ENCODE peak calls at places on chromosomes 7 and 10, in eight cellular contexts. S, O, Z, X, Y, C, T and V are unnamed samples.
A peak's percentile ranks its signal among the peaks of the same experiment; 100 is the strongest.

GRCh38 chr10:27407271-27407670 is 96.8 kb upstream of the RAB18 start:
- DNase-seq in T (no peak), O (no peak), Z (no peak), C (no peak), Y (no peak), X (no peak), S (no peak), V (no peak)

GRCh38 chr7:33039905-33040292 is 22.7 kb downstream of the NT5C3A start:
- DNase-seq in X (no peak), Y (no peak), S (no peak), O (no peak), Z (no peak), T (no peak), C (no peak), V (no peak)

GRCh38 chr7:155562106-155562505 is 15.7 kb upstream of the CNPY1 start:
- DNase-seq in O (no peak), C (no peak), X (no peak), Y (no peak), Z (no peak), T (no peak), S (no peak), V (no peak)

GRCh38 chr7:25223206-25223605 is 5.1 kb downstream of the NPVF start:
- DNase-seq in S (no peak), Y (no peak), Z (no peak), C (no peak), X (no peak), O (no peak), T (no peak), V (no peak)

GRCh38 chr10:47022311-47023131 is 111.3 kb downstream of the PTPN20 start:
- DNase-seq in S (no peak), Y (no peak), Z (no peak), X (no peak), T (no peak), C (no peak), O (no peak), V (no peak)

GRCh38 chr10:598415-599170 is 90.9 kb downstream of the DIP2C start:
- DNase-seq in X (peak; percentile 91), T (peak; percentile 69), C (peak; percentile 94), S (no peak), Z (peak; percentile 94), Y (no peak), O (no peak), V (no peak)

GRCh38 chr7:12821746-12822145 is 134.3 kb downstream of the ARL4A start:
- DNase-seq in Y (no peak), C (no peak), O (no peak), X (no peak), T (no peak), Z (no peak), S (no peak), V (no peak)

GRCh38 chr10:72756674-72757385 is 64.9 kb downstream of the MCU start:
- DNase-seq in C (no peak), X (peak; percentile 86), Y (no peak), T (no peak), O (no peak), S (no peak), Z (peak; percentile 69), V (no peak)

GRCh38 chr7:148747274-148747673 is 48.6 kb downstream of the CUL1 start:
- DNase-seq in Z (no peak), O (peak; percentile 95), C (no peak), T (no peak), X (no peak), Y (no peak), S (no peak), V (no peak)

GRCh38 chr7:476736-477360 is 42.8 kb downstream of the PDGFA start:
- DNase-seq in X (no peak), Z (no peak), O (no peak), C (no peak), T (no peak), S (no peak), Y (no peak), V (no peak)

GRCh38 chr7:41537024-41537423 is 165.9 kb downstream of the INHBA start:
- DNase-seq in T (no peak), X (no peak), O (no peak), Z (no peak), S (no peak), C (no peak), Y (no peak), V (no peak)

GRCh38 chr10:109959571-109960145 is 36.3 kb upstream of the XPNPEP1 start:
- DNase-seq in Z (no peak), S (no peak), X (no peak), Y (no peak), O (no peak), T (no peak), C (no peak), V (no peak)

GRCh38 chr7:54166419-54166818 is 375.8 kb upstream of the VSTM2A start:
- DNase-seq in T (no peak), X (no peak), C (no peak), S (no peak), Y (no peak), Z (no peak), O (no peak), V (no peak)

GRCh38 chr10:101897633-101898032 is 54.0 kb upstream of the KCNIP2 start:
- DNase-seq in S (no peak), X (peak; percentile 43), T (no peak), Z (peak; percentile 46), Y (no peak), C (peak; percentile 26), O (no peak), V (no peak)

GRCh38 chr10:95404460-95404858 is 113.7 kb upstream of the PDLIM1 start:
- DNase-seq in Z (no peak), S (no peak), C (no peak), T (no peak), X (no peak), Y (no peak), O (no peak), V (no peak)

GRCh38 chr7:18675579-18675978 is 180.0 kb downstream of the HDAC9 start:
- DNase-seq in Y (no peak), C (no peak), X (no peak), T (no peak), S (no peak), Z (no peak), O (no peak), V (no peak)

GRCh38 chr7:96075510-96076349 is 246.2 kb downstream of the SLC25A13 start:
- DNase-seq in C (peak; percentile 62), O (peak; percentile 90), S (peak; percentile 11), Y (peak; percentile 25), Z (peak; percentile 73), T (peak; percentile 34), X (peak; percentile 67), V (no peak)

GRCh38 chr7:23863209-23863798 is 153.3 kb downstream of the STK31 start:
- DNase-seq in X (peak; percentile 71), S (no peak), Y (no peak), Z (peak; percentile 73), C (peak; percentile 52), O (peak; percentile 65), T (peak; percentile 42), V (no peak)

GRCh38 chr10:44016589-44017482 is 368.1 kb downstream of the CXCL12 start:
- DNase-seq in O (no peak), C (peak; percentile 16), S (no peak), Y (no peak), T (no peak), Z (no peak), X (peak; percentile 84), V (no peak)

GRCh38 chr10:85575441-85575840 is 791.2 kb downstream of the GRID1 start:
- DNase-seq in Z (no peak), O (no peak), C (no peak), X (no peak), T (no peak), Y (no peak), S (no peak), V (no peak)

GRCh38 chr10:79229081-79229541 is 118.2 kb upstream of the PPIF start:
- DNase-seq in Z (no peak), Y (no peak), T (no peak), C (no peak), X (no peak), S (no peak), O (peak; percentile 54), V (no peak)

GRCh38 chr10:131221632-131222277 is 89.8 kb downstream of the TCERG1L start:
- DNase-seq in T (no peak), X (no peak), O (no peak), S (no peak), C (no peak), Y (no peak), Z (no peak), V (no peak)

GRCh38 chr10:31679931-31680330 is 248.7 kb downstream of the ARHGAP12 start:
- DNase-seq in O (no peak), S (no peak), X (no peak), Z (no peak), C (peak; percentile 59), T (no peak), Y (no peak), V (no peak)

GRCh38 chr7:4561775-4562174 is 120.3 kb upstream of the FOXK1 start:
- DNase-seq in S (no peak), Y (no peak), O (no peak), C (no peak), T (peak; percentile 21), X (no peak), Z (no peak), V (no peak)

GRCh38 chr10:34922138-34922537 is 107.0 kb upstream of the PARD3 start:
- DNase-seq in O (no peak), Y (no peak), X (no peak), C (peak; percentile 19), S (no peak), T (peak; percentile 77), Z (no peak), V (no peak)

GRCh38 chr7:156000601-156001396 is 188.5 kb upstream of the SHH start:
- DNase-seq in C (no peak), Z (no peak), X (no peak), Y (no peak), O (no peak), S (no peak), T (no peak), V (no peak)

GRCh38 chr10:70791390-70792039 is 6.3 kb upstream of the TBATA start:
- DNase-seq in S (no peak), C (no peak), X (no peak), T (no peak), O (no peak), Y (no peak), Z (no peak), V (no peak)

GRCh38 chr10:73591935-73592699 is 975 bp upstream of the USP54 start:
- DNase-seq in Z (peak; percentile 79), S (no peak), C (no peak), T (no peak), X (peak; percentile 16), Y (no peak), O (no peak), V (no peak)

GRCh38 chr10:98967601-98968000 is 268.1 kb downstream of the HPSE2 start:
- DNase-seq in Z (peak; percentile 0), T (no peak), C (peak; percentile 69), O (no peak), Y (no peak), X (no peak), S (no peak), V (no peak)

GRCh38 chr7:78149787-78150186 is 351.2 kb downstream of the PHTF2 start:
- DNase-seq in T (no peak), Z (peak; percentile 42), C (peak; percentile 93), S (no peak), O (no peak), Y (no peak), X (peak; percentile 93), V (no peak)

GRCh38 chr10:114726820-114727271 is 68.8 kb upstream of the ABLIM1 start:
- DNase-seq in C (no peak), T (no peak), Y (no peak), X (no peak), Z (no peak), O (no peak), S (no peak), V (no peak)

GRCh38 chr10:122044045-122044661 is 55.2 kb downstream of the TACC2 start:
- DNase-seq in C (peak; percentile 62), S (no peak), T (peak; percentile 20), O (no peak), X (peak; percentile 8), Y (no peak), Z (peak; percentile 42), V (no peak)

GRCh38 chr10:130246113-130246512 is 109.9 kb downstream of the GLRX3 start:
- DNase-seq in Y (no peak), C (no peak), T (no peak), X (no peak), O (no peak), S (no peak), Z (no peak), V (no peak)

GRCh38 chr7:27933691-27934565 is 194.0 kb downstream of the TAX1BP1 start:
- DNase-seq in O (no peak), T (no peak), C (peak; percentile 82), S (no peak), X (peak; percentile 54), Y (no peak), Z (peak; percentile 85), V (no peak)